ENCODE peak calls at places on chromosomes 6 and 20, in nine cellular contexts. E is AG20443; F is esophagus squamous epithelium; H is stimulated activated CD4-positive, alpha-beta T cell treated with anti-CD3 and anti-CD28 coated beads, Interleukin-4, amount 100 ng/mL, for 48 hours; N is ovary; T is activated B cell treated with CpG ODN at 0.5 μM for 24 hours; G is pancreas; R is T follicular helper cell; J is omental fat pad. Z is an unnamed sample.
A peak's percentile ranks its signal among the peaks of the same experiment; 100 is the strongest.

GRCh38 chr20:25623225-25623735 is 534 bp downstream of the NANP start:
- DNase-seq in E (peak; percentile 67), J (peak; percentile 29), G (peak; percentile 41), R (no peak), F (no peak), T (no peak), N (peak; percentile 67), H (peak; percentile 8), Z (peak; percentile 29)

GRCh38 chr20:4067600-4068261 is 52.4 kb upstream of the RNF24 start:
- DNase-seq in J (no peak), N (no peak), E (peak; percentile 72), H (no peak), G (no peak), R (no peak), F (no peak), T (no peak), Z (no peak)

GRCh38 chr6:167469655-167470054 is 144.8 kb downstream of the TTLL2 start:
- DNase-seq in G (no peak), F (no peak), T (no peak), J (no peak), H (no peak), N (peak; percentile 77), E (no peak), R (no peak), Z (no peak)

GRCh38 chr20:7361321-7361720 is 578.9 kb downstream of the HAO1 start:
- DNase-seq in H (no peak), N (no peak), E (no peak), F (no peak), J (no peak), T (no peak), R (no peak), G (no peak), Z (no peak)

GRCh38 chr20:10020937-10021336 is 13.8 kb upstream of the ANKEF1 start:
- DNase-seq in G (no peak), F (no peak), J (no peak), T (no peak), R (no peak), H (no peak), N (no peak), E (no peak), Z (no peak)

GRCh38 chr6:3664641-3665041 is 86.9 kb downstream of the PXDC1 start:
- DNase-seq in R (no peak), G (no peak), F (no peak), H (no peak), T (no peak), E (no peak), J (no peak), N (no peak), Z (no peak)

GRCh38 chr6:113104546-113105325 is 752.4 kb upstream of the MARCKS start:
- DNase-seq in E (no peak), H (no peak), T (no peak), G (no peak), J (no peak), F (no peak), R (no peak), N (no peak), Z (no peak)

GRCh38 chr6:86192123-86192522 is 549.4 kb upstream of the SYNCRIP start:
- DNase-seq in G (peak; percentile 14), T (no peak), R (no peak), F (no peak), N (no peak), E (no peak), J (no peak), H (no peak), Z (peak; percentile 8)

GRCh38 chr20:59123011-59123676 is 40.5 kb upstream of the ZNF831 start:
- DNase-seq in E (no peak), G (no peak), F (no peak), R (peak; percentile 42), J (no peak), N (no peak), H (no peak), T (peak; percentile 49), Z (no peak)

GRCh38 chr20:32983459-32984112 is 20.6 kb downstream of the SUN5 start:
- DNase-seq in R (no peak), F (no peak), J (no peak), E (no peak), N (no peak), G (no peak), H (no peak), T (no peak), Z (no peak)

GRCh38 chr6:30881392-30881986 is 2.8 kb upstream of the DDR1 start:
- DNase-seq in R (no peak), H (no peak), T (no peak), N (no peak), E (no peak), G (no peak), F (no peak), J (no peak), Z (no peak)

GRCh38 chr6:128346569-128346968 is 173.8 kb downstream of the PTPRK start:
- DNase-seq in R (no peak), N (no peak), H (no peak), E (no peak), F (no peak), T (no peak), G (no peak), J (no peak), Z (no peak)

GRCh38 chr6:43936476-43936875 is 166.5 kb downstream of the VEGFA start:
- DNase-seq in R (no peak), H (no peak), E (no peak), T (no peak), J (no peak), F (no peak), G (no peak), N (peak; percentile 14), Z (no peak)

GRCh38 chr6:19231878-19232519 is 605.2 kb upstream of the ID4 start:
- DNase-seq in J (no peak), F (no peak), E (no peak), H (no peak), R (no peak), N (no peak), G (no peak), T (no peak), Z (no peak)

GRCh38 chr6:28769626-28770402 is 154.0 kb downstream of the TRIM27 start:
- DNase-seq in H (no peak), T (no peak), F (no peak), G (no peak), E (peak; percentile 58), N (no peak), J (no peak), R (no peak), Z (no peak)

GRCh38 chr20:50308513-50309279 is 118.1 kb downstream of the CEBPB start:
- DNase-seq in G (peak; percentile 78), E (peak; percentile 93), J (peak; percentile 93), F (peak; percentile 67), R (no peak), N (peak; percentile 95), T (no peak), H (no peak), Z (peak; percentile 39)

GRCh38 chr6:166413491-166413951 is 30.8 kb upstream of the MPC1 start:
- DNase-seq in R (no peak), G (no peak), F (no peak), T (no peak), E (no peak), N (no peak), J (no peak), H (no peak), Z (no peak)

GRCh38 chr6:149093643-149094042 is 223.9 kb upstream of the TAB2 start:
- DNase-seq in J (no peak), H (no peak), T (no peak), F (no peak), R (no peak), E (peak; percentile 45), N (no peak), G (no peak), Z (no peak)

GRCh38 chr6:123841067-123841896 is 37.6 kb downstream of the NKAIN2 start:
- DNase-seq in T (no peak), J (no peak), H (no peak), N (no peak), E (no peak), F (no peak), G (no peak), R (no peak), Z (no peak)

GRCh38 chr6:167136376-167136775 is 13.5 kb downstream of the CCR6 start:
- DNase-seq in N (no peak), T (no peak), G (no peak), H (no peak), E (no peak), J (no peak), R (no peak), F (no peak), Z (no peak)

GRCh38 chr20:36277546-36277945 is 28.6 kb upstream of the DLGAP4 start:
- DNase-seq in F (no peak), G (no peak), H (no peak), N (no peak), J (no peak), T (no peak), E (peak; percentile 7), R (no peak), Z (no peak)

GRCh38 chr20:35319206-35320197 is 27.3 kb upstream of the FAM83C start:
- DNase-seq in J (no peak), F (no peak), N (no peak), G (no peak), H (no peak), R (no peak), E (peak; percentile 63), T (no peak), Z (no peak)